ENCODE peak calls at places on chromosome 13, in four cellular contexts. Y is HepG2, M is K562, W is H1. Z is an unnamed sample.
A peak's percentile ranks its signal among the peaks of the same experiment; 100 is the strongest.

GRCh38 chr13:59477011-59477410 is 686.7 kb downstream of the DIAPH3 start:
- DNase-seq in Y (peak; percentile 2), M (peak; percentile 11), W (no peak), Z (peak; percentile 6)

GRCh38 chr13:49443327-49443688 is 556 bp downstream of the CAB39L start:
- DNase-seq in Y (peak; percentile 40), M (no peak), W (no peak), Z (no peak)

GRCh38 chr13:90708159-90708558 is 639.3 kb upstream of the MIR17HG start:
- DNase-seq in Y (no peak), M (no peak), W (no peak), Z (no peak)

GRCh38 chr13:36030670-36031331 is 100.4 kb downstream of the DCLK1 start:
- DNase-seq in Y (no peak), M (no peak), W (no peak), Z (no peak)

GRCh38 chr13:77390391-77390790 is 63.5 kb upstream of the MYCBP2 start:
- DNase-seq in Y (no peak), M (no peak), W (no peak), Z (no peak)

GRCh38 chr13:30730526-30730925 is 4.8 kb upstream of the ALOX5AP start:
- DNase-seq in Y (peak; percentile 3), M (no peak), W (no peak), Z (no peak)

GRCh38 chr13:32246468-32246867 is 68.7 kb downstream of the ZAR1L start:
- DNase-seq in Y (peak; percentile 67), M (peak; percentile 53), W (peak; percentile 80), Z (peak; percentile 66)

GRCh38 chr13:26420282-26420960 is 137.1 kb upstream of the WASF3 start:
- DNase-seq in Y (peak; percentile 36), M (no peak), W (no peak), Z (no peak)

DNA sequence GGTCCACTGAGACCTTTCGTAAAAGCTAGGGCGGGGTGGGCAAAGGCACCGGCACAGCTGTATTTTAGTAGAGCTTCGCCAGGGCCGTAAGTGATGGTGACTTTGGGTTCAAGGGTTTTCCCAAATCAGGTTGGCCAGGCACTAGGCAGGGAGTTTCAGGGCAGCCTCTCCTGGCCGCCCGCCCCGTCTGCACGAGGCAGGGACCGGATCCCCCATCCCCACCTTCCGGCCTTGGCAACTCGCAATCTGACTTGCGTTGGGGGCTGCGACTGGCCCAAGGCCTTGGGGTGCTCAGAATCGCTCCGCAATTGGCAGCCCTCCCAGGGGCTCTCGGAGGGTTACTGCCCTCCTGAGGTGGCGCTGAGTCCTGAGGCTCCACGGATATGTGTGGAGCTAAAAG is 4.1 kb upstream of the ZIC5 start:
- DNase-seq in Y (no peak), M (no peak), W (peak; percentile 66), Z (no peak)
- H3K9ac ChIP-seq in Y (no peak overlapping the region), M (no peak overlapping the region), W (no peak overlapping the region), Z (no peak overlapping the region)

DNA sequence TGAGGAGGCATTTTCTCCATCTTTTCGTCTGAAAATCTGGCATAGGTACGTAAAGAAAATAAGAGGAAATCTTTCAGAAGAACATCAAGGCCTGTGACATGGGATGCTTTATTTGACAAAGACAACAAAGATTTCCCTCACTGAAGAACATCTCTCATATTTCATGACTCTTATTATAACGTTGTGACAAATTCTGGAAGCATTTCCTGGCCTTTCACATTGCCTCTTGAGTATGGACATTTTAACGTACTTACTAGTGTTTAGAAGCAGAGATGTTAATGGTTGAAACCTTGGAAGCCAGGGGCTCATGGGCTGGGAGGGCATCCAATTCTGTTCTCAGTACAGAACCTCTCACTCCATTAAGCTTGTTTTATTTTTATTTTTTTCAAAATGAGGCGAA is 210.8 kb downstream of the DCT start:
- DNase-seq in Y (no peak), M (no peak), W (no peak), Z (no peak)
- TF ChIP-seq FOSL1 in Y (no peak), M (no peak), W (no peak), Z (no peak)

DNA sequence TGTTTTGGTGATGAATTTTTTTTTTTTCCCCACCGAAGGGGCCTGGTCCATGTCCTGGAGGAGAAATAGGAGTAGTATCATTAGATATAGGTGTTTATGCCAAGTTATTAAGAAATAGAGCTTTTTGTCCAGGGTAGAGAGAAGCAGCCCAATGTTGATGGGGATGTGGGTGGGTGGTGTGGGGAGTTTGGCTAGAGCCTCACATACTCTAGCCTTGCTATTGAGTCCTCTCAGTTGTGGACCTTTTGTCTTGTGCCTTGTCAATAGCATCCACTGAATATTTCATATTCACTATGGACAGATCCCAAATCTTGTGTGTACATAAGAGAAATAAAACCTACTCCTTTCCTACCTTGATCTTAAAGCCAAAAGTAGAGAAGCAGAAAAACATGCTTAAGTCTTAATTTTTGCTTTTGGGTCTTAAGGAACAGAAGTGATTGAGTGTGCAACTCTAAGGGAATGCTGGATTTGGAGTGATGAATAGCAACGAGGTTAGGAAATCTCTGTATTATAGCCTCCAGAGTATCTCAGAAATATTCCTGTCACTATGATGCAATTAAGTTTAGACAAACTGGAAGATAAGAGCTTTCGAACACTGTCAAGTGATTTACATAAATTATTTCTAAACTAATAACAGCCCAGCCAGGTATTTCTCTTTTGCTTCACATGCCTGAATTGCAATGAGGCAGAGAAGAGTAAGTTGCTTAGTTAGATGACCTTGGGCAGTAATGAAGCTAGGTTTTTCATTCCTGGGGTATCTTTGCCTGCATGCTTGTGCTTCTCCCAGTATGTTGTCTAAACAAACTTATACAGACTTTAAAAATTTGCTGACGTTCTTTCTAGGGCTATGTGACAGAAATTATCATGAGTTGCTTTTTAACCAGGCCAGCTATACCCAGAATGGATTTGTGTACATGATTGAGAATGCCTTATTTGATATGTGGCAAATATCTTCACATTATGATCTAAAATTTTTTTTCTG is 134.3 kb downstream of the LMO7 start:
- DNase-seq in Y (no peak), M (no peak), W (no peak), Z (no peak)
- H3K9ac ChIP-seq in Y (no peak overlapping the region), M (no peak overlapping the region), W (no peak overlapping the region), Z (no peak overlapping the region)

DNA sequence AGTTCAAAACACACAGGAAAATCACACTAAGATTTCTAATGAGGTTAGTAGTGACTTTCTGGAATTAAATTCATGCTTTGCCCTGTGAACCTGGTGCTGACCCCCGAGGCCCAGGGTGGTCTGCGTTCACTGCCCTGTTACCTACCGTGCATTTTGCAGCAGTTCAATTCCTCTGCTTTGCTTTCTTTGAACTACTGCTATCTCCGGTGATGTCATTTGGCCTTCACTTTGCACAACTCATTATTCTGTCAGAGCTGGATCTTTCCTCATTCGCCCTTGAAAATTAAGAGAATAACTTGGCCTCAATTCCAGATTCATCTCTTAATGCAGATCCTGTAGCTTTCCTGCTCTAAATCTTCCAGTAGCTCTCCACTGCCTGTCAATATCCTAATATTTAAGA is 8.8 kb upstream of the LRRC63 start:
- DNase-seq in Y (no peak), M (no peak), W (no peak), Z (no peak)
- TF ChIP-seq FOSL1 in Y (no peak), M (no peak), W (no peak), Z (no peak)

GRCh38 chr13:23067129-23067528 is 113.7 kb upstream of the SGCG start:
- DNase-seq in Y (no peak), M (no peak), W (no peak), Z (no peak)

GRCh38 chr13:23074054-23074805 is 106.5 kb upstream of the SGCG start:
- DNase-seq in Y (no peak), M (no peak), W (no peak), Z (no peak)

GRCh38 chr13:23069571-23069970 is 111.2 kb upstream of the SGCG start:
- DNase-seq in Y (no peak), M (no peak), W (no peak), Z (no peak)
- H3K9ac ChIP-seq in Y (no peak overlapping the region), M (no peak overlapping the region), W (no peak overlapping the region), Z (no peak overlapping the region)

DNA sequence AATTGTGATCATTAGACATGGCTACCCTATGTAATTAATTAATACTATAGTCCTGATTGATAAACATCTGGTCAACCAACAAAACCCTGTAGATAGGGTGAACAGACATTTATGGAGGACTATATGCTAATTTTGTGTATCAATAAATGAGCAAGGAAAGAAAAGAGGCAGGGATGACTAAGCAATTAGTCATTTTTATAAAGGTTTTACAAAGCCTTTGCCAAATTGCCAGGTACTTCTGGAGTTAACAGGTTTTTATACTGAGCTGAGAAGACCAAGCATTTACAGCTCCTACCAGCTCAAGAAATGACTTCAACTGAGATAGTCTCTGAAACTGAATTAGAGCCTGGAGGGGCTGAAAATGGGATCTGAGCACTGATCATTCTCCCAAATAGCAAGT is 186.8 kb upstream of the PRR20A start:
- DNase-seq in Y (no peak), M (no peak), W (no peak), Z (no peak)
- TF ChIP-seq FOSL1 in Y (no peak), M (no peak), W (no peak), Z (no peak)